ENCODE peak calls at places on chromosomes 12 and 14, in five cellular contexts. One of them, this sample, is unnamed.

GRCh38 chr12:61846805-61847204 is 413.4 kb upstream of the USP15 start:
- DNase-seq in fibroblast of lung: no peak
- DNase-seq in mammary epithelial cell: no peak
- DNase-seq in cardiac muscle cell: no peak
- DNase-seq in BE2C: no peak
- DNase-seq in this sample: no peak

GRCh38 chr12:44287545-44287944 is 451.7 kb downstream of the TMEM117 start:
- DNase-seq in fibroblast of lung: peak; percentile 44
- DNase-seq in mammary epithelial cell: peak; percentile 37
- DNase-seq in cardiac muscle cell: no peak
- DNase-seq in BE2C: no peak
- DNase-seq in this sample: no peak

GRCh38 chr12:124568431-124569374 is 1.3 kb upstream of the NCOR2 start:
- DNase-seq in fibroblast of lung: peak; percentile 95
- DNase-seq in mammary epithelial cell: peak; percentile 53
- DNase-seq in cardiac muscle cell: peak; percentile 27
- DNase-seq in BE2C: peak; percentile 90
- DNase-seq in this sample: peak; percentile 89

GRCh38 chr14:69987416-69988144 is 108.4 kb downstream of the SMOC1 start:
- DNase-seq in fibroblast of lung: no peak
- DNase-seq in mammary epithelial cell: no peak
- DNase-seq in cardiac muscle cell: no peak
- DNase-seq in BE2C: no peak
- DNase-seq in this sample: no peak

GRCh38 chr14:85296466-85297210 is 233.3 kb upstream of the FLRT2 start:
- DNase-seq in fibroblast of lung: peak; percentile 69
- DNase-seq in mammary epithelial cell: peak; percentile 44
- DNase-seq in cardiac muscle cell: peak; percentile 16
- DNase-seq in BE2C: no peak
- DNase-seq in this sample: no peak

GRCh38 chr12:42124764-42125371 is 19.8 kb downstream of the GXYLT1 start:
- DNase-seq in fibroblast of lung: no peak
- DNase-seq in mammary epithelial cell: no peak
- DNase-seq in cardiac muscle cell: no peak
- DNase-seq in BE2C: no peak
- DNase-seq in this sample: no peak

GRCh38 chr12:29726321-29726692 is 57.4 kb downstream of the TMTC1 start:
- DNase-seq in fibroblast of lung: peak; percentile 51
- DNase-seq in mammary epithelial cell: no peak
- DNase-seq in cardiac muscle cell: no peak
- DNase-seq in BE2C: no peak
- DNase-seq in this sample: peak; percentile 58

GRCh38 chr14:52052991-52053390 is 15.9 kb downstream of the NID2 start:
- DNase-seq in fibroblast of lung: peak; percentile 90
- DNase-seq in mammary epithelial cell: no peak
- DNase-seq in cardiac muscle cell: no peak
- DNase-seq in BE2C: no peak
- DNase-seq in this sample: no peak

GRCh38 chr14:91372680-91373495 is 44.7 kb downstream of the CCDC88C start:
- DNase-seq in fibroblast of lung: no peak
- DNase-seq in mammary epithelial cell: no peak
- DNase-seq in cardiac muscle cell: no peak
- DNase-seq in BE2C: peak; percentile 42
- DNase-seq in this sample: no peak

GRCh38 chr12:14833952-14834351 is 9.4 kb downstream of the ART4 start:
- DNase-seq in fibroblast of lung: peak; percentile 64
- DNase-seq in mammary epithelial cell: no peak
- DNase-seq in cardiac muscle cell: no peak
- DNase-seq in BE2C: no peak
- DNase-seq in this sample: no peak

GRCh38 chr14:22466520-22466919 is 122.5 kb downstream of the DAD1 start:
- DNase-seq in fibroblast of lung: peak; percentile 52
- DNase-seq in mammary epithelial cell: peak; percentile 52
- DNase-seq in cardiac muscle cell: no peak
- DNase-seq in BE2C: no peak
- DNase-seq in this sample: no peak

GRCh38 chr12:123225443-123225842 is 7.5 kb downstream of the MPHOSPH9 start:
- DNase-seq in fibroblast of lung: no peak
- DNase-seq in mammary epithelial cell: no peak
- DNase-seq in cardiac muscle cell: no peak
- DNase-seq in BE2C: no peak
- DNase-seq in this sample: no peak

GRCh38 chr12:66290716-66291200 is 11.5 kb upstream of the HELB start:
- DNase-seq in fibroblast of lung: no peak
- DNase-seq in mammary epithelial cell: no peak
- DNase-seq in cardiac muscle cell: no peak
- DNase-seq in BE2C: no peak
- DNase-seq in this sample: no peak

GRCh38 chr14:88270781-88271180 is 52.3 kb downstream of the KCNK10 start:
- DNase-seq in fibroblast of lung: no peak
- DNase-seq in mammary epithelial cell: no peak
- DNase-seq in cardiac muscle cell: no peak
- DNase-seq in BE2C: no peak
- DNase-seq in this sample: no peak

GRCh38 chr12:15575797-15576560 is 213.2 kb downstream of the EPS8 start:
- DNase-seq in fibroblast of lung: peak; percentile 44
- DNase-seq in mammary epithelial cell: no peak
- DNase-seq in cardiac muscle cell: no peak
- DNase-seq in BE2C: no peak
- DNase-seq in this sample: no peak

GRCh38 chr12:22110176-22110575 is 64.2 kb downstream of the CMAS start:
- DNase-seq in fibroblast of lung: no peak
- DNase-seq in mammary epithelial cell: no peak
- DNase-seq in cardiac muscle cell: no peak
- DNase-seq in BE2C: no peak
- DNase-seq in this sample: no peak

GRCh38 chr12:119681139-119681538 is 13.2 kb downstream of the PRKAB1 start:
- DNase-seq in fibroblast of lung: no peak
- DNase-seq in mammary epithelial cell: no peak
- DNase-seq in cardiac muscle cell: no peak
- DNase-seq in BE2C: no peak
- DNase-seq in this sample: no peak

GRCh38 chr14:94317259-94317658 is 5.9 kb downstream of the SERPINA6 start:
- DNase-seq in fibroblast of lung: no peak
- DNase-seq in mammary epithelial cell: no peak
- DNase-seq in cardiac muscle cell: no peak
- DNase-seq in BE2C: no peak
- DNase-seq in this sample: no peak

GRCh38 chr14:94322648-94323570 is at the start of gene SERPINA6:
- DNase-seq in fibroblast of lung: peak; percentile 83
- DNase-seq in mammary epithelial cell: no peak
- DNase-seq in cardiac muscle cell: no peak
- DNase-seq in BE2C: peak; percentile 54
- DNase-seq in this sample: no peak

GRCh38 chr14:94321421-94322271 is 1.5 kb downstream of the SERPINA6 start:
- DNase-seq in fibroblast of lung: no peak
- DNase-seq in mammary epithelial cell: no peak
- DNase-seq in cardiac muscle cell: no peak
- DNase-seq in BE2C: no peak
- DNase-seq in this sample: no peak

GRCh38 chr14:94316692-94317091 is 6.4 kb downstream of the SERPINA6 start:
- DNase-seq in fibroblast of lung: no peak
- DNase-seq in mammary epithelial cell: no peak
- DNase-seq in cardiac muscle cell: peak; percentile 8
- DNase-seq in BE2C: no peak
- DNase-seq in this sample: no peak

DNA sequence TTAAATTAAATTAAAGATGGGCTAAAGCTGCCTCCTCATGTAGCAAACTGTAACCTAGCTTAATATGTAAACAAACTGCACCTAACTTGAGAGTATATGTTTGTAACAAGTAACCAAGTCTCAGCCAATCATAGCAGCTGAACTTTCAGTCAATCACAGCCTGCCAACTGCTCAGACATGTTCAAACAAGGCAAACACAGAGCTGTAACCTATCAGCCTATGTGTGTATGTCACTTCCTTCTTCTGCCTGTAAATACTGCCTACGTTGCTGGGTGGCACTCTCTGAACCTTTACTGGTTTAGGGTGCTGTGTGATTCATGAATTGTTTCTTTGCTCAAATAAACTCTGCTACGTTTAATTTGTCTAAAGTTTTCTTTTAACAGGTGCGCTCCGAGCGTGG is 2.9 kb downstream of the SERPINA6 start:
- DNase-seq in fibroblast of lung: no peak
- DNase-seq in mammary epithelial cell: peak; percentile 88
- DNase-seq in cardiac muscle cell: no peak
- DNase-seq in BE2C: no peak
- DNase-seq in this sample: no peak
- H3K4me3 ChIP-seq in fibroblast of lung: no peak overlapping the region
- H3K4me3 ChIP-seq in mammary epithelial cell: no peak overlapping the region
- H3K4me3 ChIP-seq in cardiac muscle cell: no peak overlapping the region
- H3K4me3 ChIP-seq in BE2C: no peak overlapping the region
- H3K4me3 ChIP-seq in this sample: no peak overlapping the region

DNA sequence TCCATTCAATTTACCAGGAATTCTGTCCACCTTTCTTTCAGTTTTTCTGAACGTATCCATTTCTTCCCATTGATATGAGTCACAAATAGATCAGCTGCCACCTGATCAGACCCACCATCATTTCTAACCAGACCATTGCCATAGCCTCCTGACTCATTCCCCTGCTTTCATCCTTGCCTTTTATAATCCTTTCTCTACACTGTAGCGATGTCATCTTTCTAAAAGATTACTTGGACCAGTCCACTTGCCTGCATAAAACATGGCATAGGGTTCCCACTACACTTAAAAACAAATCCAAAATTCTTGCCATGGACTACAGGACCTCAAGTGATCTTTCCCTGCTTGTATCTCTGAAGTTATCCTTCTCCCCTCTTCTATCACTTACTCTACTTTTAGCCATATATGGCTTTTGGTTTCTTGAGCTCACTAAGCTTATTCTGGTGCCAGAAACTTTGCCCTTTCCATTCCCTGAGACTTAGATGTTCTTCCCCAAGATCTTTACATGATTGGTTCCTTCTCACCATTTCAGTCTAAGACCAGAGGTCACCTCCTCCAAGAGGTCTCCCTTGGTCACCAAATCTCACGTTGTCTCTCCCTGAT is 149.5 kb upstream of the KRR1 start:
- DNase-seq in fibroblast of lung: peak; percentile 94
- DNase-seq in mammary epithelial cell: peak; percentile 89
- DNase-seq in cardiac muscle cell: no peak
- DNase-seq in BE2C: no peak
- DNase-seq in this sample: no peak
- H3K4me1 ChIP-seq in fibroblast of lung: peaks cover 25% of the 10 kb centered on the region
- H3K4me1 ChIP-seq in mammary epithelial cell: peaks cover 61% of the 10 kb centered on the region
- H3K4me1 ChIP-seq in cardiac muscle cell: no peaks in the 10 kb centered on the region
- H3K4me1 ChIP-seq in BE2C: peaks cover under 1% of the 10 kb centered on the region
- H3K4me1 ChIP-seq in this sample: peaks cover 37% of the 10 kb centered on the region

GRCh38 chr12:34401659-34402227 is 379.4 kb downstream of the ALG10 start:
- DNase-seq in fibroblast of lung: no peak
- DNase-seq in mammary epithelial cell: no peak
- DNase-seq in cardiac muscle cell: no peak
- DNase-seq in BE2C: peak; percentile 3
- DNase-seq in this sample: peak; percentile 0

GRCh38 chr12:34402899-34403705 is 380.8 kb downstream of the ALG10 start:
- DNase-seq in fibroblast of lung: no peak
- DNase-seq in mammary epithelial cell: no peak
- DNase-seq in cardiac muscle cell: no peak
- DNase-seq in BE2C: peak; percentile 6
- DNase-seq in this sample: no peak

GRCh38 chr12:34400986-34401658 is 378.8 kb downstream of the ALG10 start:
- DNase-seq in fibroblast of lung: no peak
- DNase-seq in mammary epithelial cell: no peak
- DNase-seq in cardiac muscle cell: no peak
- DNase-seq in BE2C: peak; percentile 4
- DNase-seq in this sample: peak; percentile 0

GRCh38 chr12:34403706-34404376 is 381.5 kb downstream of the ALG10 start:
- DNase-seq in fibroblast of lung: no peak
- DNase-seq in mammary epithelial cell: no peak
- DNase-seq in cardiac muscle cell: no peak
- DNase-seq in BE2C: peak; percentile 4
- DNase-seq in this sample: peak; percentile 0

DNA sequence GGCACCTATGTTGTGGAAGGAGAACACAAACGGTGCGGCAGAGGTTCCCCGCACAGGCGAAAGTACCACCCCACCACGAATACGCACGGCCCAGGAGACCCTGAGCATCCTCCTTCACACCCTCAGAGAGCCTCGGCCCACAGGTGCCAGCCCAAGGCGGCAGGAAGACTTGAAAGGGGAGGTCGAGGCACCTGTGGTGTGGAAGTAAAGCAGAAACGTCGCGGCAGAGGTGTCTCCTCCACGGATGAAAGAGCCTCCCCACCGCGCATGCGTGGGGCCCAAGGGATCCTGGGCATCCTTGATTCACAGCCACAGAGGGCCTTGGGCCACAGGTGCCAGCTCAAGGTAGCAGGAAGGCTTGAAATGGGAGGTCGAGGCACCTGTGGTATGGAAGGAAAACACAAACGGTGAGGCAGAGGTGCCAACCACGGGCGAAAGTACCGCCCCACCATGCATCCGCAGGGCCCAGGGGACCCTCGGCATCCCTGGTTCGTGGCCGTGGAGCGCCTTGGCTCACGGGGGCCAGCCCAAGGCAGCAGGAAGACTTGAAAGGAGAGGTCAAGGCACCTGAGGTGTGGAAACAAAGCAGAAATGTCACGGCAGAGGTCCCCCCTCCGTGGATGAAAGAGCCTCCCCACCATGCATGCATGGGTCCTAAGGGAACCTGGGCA is 380.1 kb downstream of the ALG10 start:
- DNase-seq in fibroblast of lung: no peak
- DNase-seq in mammary epithelial cell: no peak
- DNase-seq in cardiac muscle cell: no peak
- DNase-seq in BE2C: peak; percentile 4
- DNase-seq in this sample: peak; percentile 0
- H3K9me3 ChIP-seq in fibroblast of lung: no peaks in the 10 kb centered on the region
- H3K9me3 ChIP-seq in mammary epithelial cell: peaks cover 55% of the 10 kb centered on the region
- H3K9me3 ChIP-seq in cardiac muscle cell: no peaks in the 10 kb centered on the region
- H3K9me3 ChIP-seq in BE2C: no peaks in the 10 kb centered on the region
- H3K9me3 ChIP-seq in this sample: no peaks in the 10 kb centered on the region

GRCh38 chr14:65170768-65171251 is 68.5 kb upstream of the MAX start:
- DNase-seq in fibroblast of lung: peak; percentile 89
- DNase-seq in mammary epithelial cell: peak; percentile 76
- DNase-seq in cardiac muscle cell: peak; percentile 48
- DNase-seq in BE2C: peak; percentile 69
- DNase-seq in this sample: no peak

GRCh38 chr14:65167072-65167645 is 64.8 kb upstream of the MAX start:
- DNase-seq in fibroblast of lung: no peak
- DNase-seq in mammary epithelial cell: no peak
- DNase-seq in cardiac muscle cell: no peak
- DNase-seq in BE2C: no peak
- DNase-seq in this sample: no peak

GRCh38 chr14:65168840-65169239 is 66.5 kb upstream of the MAX start:
- DNase-seq in fibroblast of lung: no peak
- DNase-seq in mammary epithelial cell: peak; percentile 40
- DNase-seq in cardiac muscle cell: no peak
- DNase-seq in BE2C: no peak
- DNase-seq in this sample: no peak

GRCh38 chr14:65169351-65169750 is 67.0 kb upstream of the MAX start:
- DNase-seq in fibroblast of lung: peak; percentile 71
- DNase-seq in mammary epithelial cell: peak; percentile 70
- DNase-seq in cardiac muscle cell: no peak
- DNase-seq in BE2C: no peak
- DNase-seq in this sample: no peak

DNA sequence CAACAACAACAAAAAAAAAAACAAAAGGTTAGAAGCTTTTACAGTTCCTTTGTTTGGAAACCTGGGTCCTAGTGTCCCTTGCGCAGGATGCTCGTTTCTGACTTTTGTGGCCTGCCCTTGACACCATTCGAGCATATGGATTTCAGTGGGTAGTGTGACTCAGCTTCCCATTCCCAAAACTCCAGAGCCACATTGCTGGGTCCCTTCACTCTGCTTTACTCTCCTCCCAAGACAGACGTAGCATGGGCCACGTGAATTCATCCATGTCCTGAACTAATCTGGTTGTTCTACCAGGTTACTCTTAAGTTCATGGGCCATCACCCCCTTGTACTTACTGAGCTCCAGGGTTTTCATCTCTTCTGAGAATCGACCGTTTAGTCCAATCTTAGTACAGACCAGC is 68.0 kb upstream of the MAX start:
- DNase-seq in fibroblast of lung: no peak
- DNase-seq in mammary epithelial cell: no peak
- DNase-seq in cardiac muscle cell: no peak
- DNase-seq in BE2C: no peak
- DNase-seq in this sample: no peak
- H3K4me3 ChIP-seq in fibroblast of lung: peak overlapping the region; percentile 43
- H3K4me3 ChIP-seq in mammary epithelial cell: no peak overlapping the region
- H3K4me3 ChIP-seq in cardiac muscle cell: no peak overlapping the region
- H3K4me3 ChIP-seq in BE2C: peak overlapping the region; percentile 59
- H3K4me3 ChIP-seq in this sample: no peak overlapping the region